ENCODE peak calls at places on chromosomes 7 and 10, in eight cellular contexts. One of them, this sample, is unnamed.

GRCh38 chr7:76333388-76334101 is 25.2 kb downstream of the YWHAG start:
- DNase-seq in osteoblast: peak; percentile 51
- DNase-seq in GM23248: no peak
- DNase-seq in caudate nucleus: no peak
- DNase-seq in GM12878: no peak
- DNase-seq in cardiac muscle cell: peak; percentile 84
- DNase-seq in HCT116: no peak
- DNase-seq in lung: no peak
- DNase-seq in this sample: no peak

GRCh38 chr7:139494835-139495568 is 11.5 kb upstream of the KLRG2 start:
- DNase-seq in osteoblast: peak; percentile 86
- DNase-seq in GM12878: peak; percentile 47
- DNase-seq in lung: no peak
- DNase-seq in cardiac muscle cell: no peak
- DNase-seq in HCT116: no peak
- DNase-seq in GM23248: no peak
- DNase-seq in caudate nucleus: no peak
- DNase-seq in this sample: no peak

GRCh38 chr7:82740246-82740848 is 296.8 kb upstream of the CACNA2D1 start:
- DNase-seq in GM23248: peak; percentile 81
- DNase-seq in HCT116: peak; percentile 50
- DNase-seq in caudate nucleus: no peak
- DNase-seq in lung: no peak
- DNase-seq in cardiac muscle cell: peak; percentile 79
- DNase-seq in osteoblast: no peak
- DNase-seq in GM12878: no peak
- DNase-seq in this sample: peak; percentile 35

GRCh38 chr7:1260236-1260635 is 27.6 kb downstream of the UNCX start:
- DNase-seq in lung: no peak
- DNase-seq in osteoblast: no peak
- DNase-seq in cardiac muscle cell: no peak
- DNase-seq in GM23248: no peak
- DNase-seq in HCT116: no peak
- DNase-seq in GM12878: no peak
- DNase-seq in caudate nucleus: no peak
- DNase-seq in this sample: no peak

GRCh38 chr7:92854501-92855238 is 18.3 kb upstream of the CDK6 start:
- DNase-seq in GM12878: no peak
- DNase-seq in HCT116: no peak
- DNase-seq in GM23248: no peak
- DNase-seq in osteoblast: no peak
- DNase-seq in cardiac muscle cell: no peak
- DNase-seq in caudate nucleus: no peak
- DNase-seq in lung: no peak
- DNase-seq in this sample: no peak

GRCh38 chr7:30896041-30896440 is 15.6 kb upstream of the AQP1 start:
- DNase-seq in osteoblast: no peak
- DNase-seq in cardiac muscle cell: no peak
- DNase-seq in HCT116: no peak
- DNase-seq in caudate nucleus: no peak
- DNase-seq in GM12878: no peak
- DNase-seq in GM23248: no peak
- DNase-seq in lung: peak; percentile 71
- DNase-seq in this sample: no peak

GRCh38 chr7:24741691-24742639 is 15.3 kb downstream of the GSDME start:
- DNase-seq in cardiac muscle cell: no peak
- DNase-seq in lung: no peak
- DNase-seq in GM12878: no peak
- DNase-seq in GM23248: peak; percentile 99
- DNase-seq in osteoblast: peak; percentile 92
- DNase-seq in HCT116: no peak
- DNase-seq in caudate nucleus: no peak
- DNase-seq in this sample: no peak

GRCh38 chr7:120171406-120171805 is 101.6 kb upstream of the KCND2 start:
- DNase-seq in cardiac muscle cell: no peak
- DNase-seq in GM23248: no peak
- DNase-seq in HCT116: peak; percentile 6
- DNase-seq in lung: no peak
- DNase-seq in GM12878: no peak
- DNase-seq in caudate nucleus: no peak
- DNase-seq in osteoblast: no peak
- DNase-seq in this sample: no peak

GRCh38 chr7:25857376-25858067 is 294.5 kb upstream of the NFE2L3 start:
- DNase-seq in GM12878: no peak
- DNase-seq in cardiac muscle cell: peak; percentile 60
- DNase-seq in caudate nucleus: no peak
- DNase-seq in GM23248: peak; percentile 83
- DNase-seq in osteoblast: peak; percentile 77
- DNase-seq in lung: no peak
- DNase-seq in HCT116: no peak
- DNase-seq in this sample: no peak

GRCh38 chr10:17563452-17563851 is 53.7 kb downstream of the HACD1 start:
- DNase-seq in lung: no peak
- DNase-seq in cardiac muscle cell: no peak
- DNase-seq in caudate nucleus: no peak
- DNase-seq in HCT116: no peak
- DNase-seq in GM12878: no peak
- DNase-seq in GM23248: no peak
- DNase-seq in osteoblast: no peak
- DNase-seq in this sample: no peak

GRCh38 chr10:84179059-84179710 is 5.6 kb downstream of the GPR15LG start:
- DNase-seq in cardiac muscle cell: no peak
- DNase-seq in osteoblast: peak; percentile 81
- DNase-seq in caudate nucleus: no peak
- DNase-seq in GM12878: no peak
- DNase-seq in HCT116: no peak
- DNase-seq in GM23248: peak; percentile 92
- DNase-seq in lung: no peak
- DNase-seq in this sample: no peak

GRCh38 chr10:31358688-31359330 is 39.8 kb downstream of the ZEB1 start:
- DNase-seq in cardiac muscle cell: no peak
- DNase-seq in GM12878: no peak
- DNase-seq in lung: no peak
- DNase-seq in caudate nucleus: no peak
- DNase-seq in osteoblast: no peak
- DNase-seq in GM23248: peak; percentile 73
- DNase-seq in HCT116: no peak
- DNase-seq in this sample: no peak

GRCh38 chr10:99695761-99696160 is 36.2 kb downstream of the COX15 start:
- DNase-seq in osteoblast: no peak
- DNase-seq in cardiac muscle cell: no peak
- DNase-seq in lung: no peak
- DNase-seq in caudate nucleus: no peak
- DNase-seq in GM23248: peak; percentile 68
- DNase-seq in GM12878: no peak
- DNase-seq in HCT116: no peak
- DNase-seq in this sample: no peak

GRCh38 chr7:106736508-106737201 is 75.7 kb upstream of the CCDC71L start:
- DNase-seq in GM23248: peak; percentile 85
- DNase-seq in osteoblast: peak; percentile 57
- DNase-seq in caudate nucleus: no peak
- DNase-seq in cardiac muscle cell: peak; percentile 23
- DNase-seq in GM12878: peak; percentile 48
- DNase-seq in HCT116: peak; percentile 73
- DNase-seq in lung: peak; percentile 41
- DNase-seq in this sample: peak; percentile 27

GRCh38 chr10:100747826-100748231 is 2.4 kb downstream of the PAX2 start:
- DNase-seq in HCT116: no peak
- DNase-seq in osteoblast: peak; percentile 79
- DNase-seq in lung: no peak
- DNase-seq in GM23248: no peak
- DNase-seq in GM12878: no peak
- DNase-seq in cardiac muscle cell: no peak
- DNase-seq in caudate nucleus: no peak
- DNase-seq in this sample: no peak

GRCh38 chr7:74012842-74013249 is 15.1 kb upstream of the ELN start:
- DNase-seq in GM23248: no peak
- DNase-seq in lung: no peak
- DNase-seq in cardiac muscle cell: peak; percentile 64
- DNase-seq in caudate nucleus: no peak
- DNase-seq in osteoblast: peak; percentile 98
- DNase-seq in GM12878: peak; percentile 26
- DNase-seq in HCT116: no peak
- DNase-seq in this sample: no peak

GRCh38 chr7:74453321-74454011 is at the start of gene GTF2IRD1:
- DNase-seq in osteoblast: peak; percentile 99
- DNase-seq in caudate nucleus: peak; percentile 28
- DNase-seq in lung: peak; percentile 67
- DNase-seq in HCT116: no peak
- DNase-seq in cardiac muscle cell: peak; percentile 74
- DNase-seq in GM12878: no peak
- DNase-seq in GM23248: peak; percentile 76
- DNase-seq in this sample: peak; percentile 78

GRCh38 chr10:44976352-44977198 is 2.0 kb downstream of the DEPP1 start:
- DNase-seq in HCT116: no peak
- DNase-seq in GM12878: no peak
- DNase-seq in cardiac muscle cell: no peak
- DNase-seq in caudate nucleus: no peak
- DNase-seq in lung: no peak
- DNase-seq in GM23248: no peak
- DNase-seq in osteoblast: no peak
- DNase-seq in this sample: no peak

GRCh38 chr10:71434760-71435394 is 38.2 kb downstream of the CDH23 start:
- DNase-seq in HCT116: no peak
- DNase-seq in GM12878: no peak
- DNase-seq in cardiac muscle cell: no peak
- DNase-seq in lung: no peak
- DNase-seq in GM23248: no peak
- DNase-seq in osteoblast: peak; percentile 67
- DNase-seq in caudate nucleus: no peak
- DNase-seq in this sample: no peak

DNA sequence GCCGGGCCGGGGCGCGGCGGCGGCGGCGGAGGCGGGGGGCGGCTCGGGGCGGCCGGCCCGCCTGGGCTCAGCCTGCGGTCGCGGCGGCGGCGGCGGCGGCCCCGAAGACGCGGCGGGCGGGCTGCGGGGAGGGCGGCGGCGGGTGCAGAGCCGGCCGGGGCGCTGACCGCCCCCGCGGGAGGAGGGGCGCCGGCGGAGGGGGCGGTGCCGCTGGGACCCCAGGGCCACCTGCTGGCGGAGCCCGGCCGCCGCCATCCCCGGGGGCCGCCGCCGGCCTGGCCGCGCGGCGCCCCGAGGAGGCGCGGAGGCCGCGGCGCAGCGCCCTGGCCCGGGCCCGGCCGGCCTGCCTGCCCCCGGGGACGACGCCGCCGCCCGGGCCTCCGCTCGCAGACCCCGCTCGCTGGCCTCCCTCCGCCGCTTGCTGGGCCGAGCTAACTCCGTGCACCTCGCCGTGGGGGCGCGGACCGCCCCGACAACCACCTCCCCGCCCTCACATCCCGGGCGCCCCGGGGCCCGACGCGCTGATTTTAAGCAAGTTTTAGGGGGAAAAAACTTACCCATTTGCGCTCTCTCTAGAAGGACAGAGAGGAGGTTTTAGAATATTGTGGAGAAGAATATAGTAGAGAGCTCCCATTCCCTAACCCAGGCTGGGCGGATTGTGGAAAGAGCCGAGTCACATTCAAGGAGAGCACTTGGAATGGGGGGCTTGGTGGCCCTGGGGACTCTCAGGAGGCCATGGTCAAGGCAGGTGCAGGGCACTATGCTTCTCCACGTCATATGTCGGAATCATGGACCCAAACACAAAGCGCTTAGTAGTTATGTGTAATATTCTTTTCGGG is at the start of gene BEND7:
- DNase-seq in caudate nucleus: no peak
- DNase-seq in cardiac muscle cell: peak; percentile 79
- DNase-seq in osteoblast: peak; percentile 96
- DNase-seq in lung: no peak
- DNase-seq in HCT116: no peak
- DNase-seq in GM12878: no peak
- DNase-seq in GM23248: peak; percentile 52
- DNase-seq in this sample: no peak
- H3K27ac ChIP-seq in caudate nucleus: no peak within 1 kb of the TSS
- H3K27ac ChIP-seq in cardiac muscle cell: no peak within 1 kb of the TSS
- H3K27ac ChIP-seq in osteoblast: no peak within 1 kb of the TSS
- H3K27ac ChIP-seq in lung: peak within 1 kb of the TSS; percentile 67
- H3K27ac ChIP-seq in HCT116: peak within 1 kb of the TSS; percentile 56
- H3K27ac ChIP-seq in GM12878: no peak within 1 kb of the TSS
- H3K27ac ChIP-seq in GM23248: peak within 1 kb of the TSS; percentile 21
- H3K27ac ChIP-seq in this sample: no peak within 1 kb of the TSS

GRCh38 chr10:91435241-91435640 is 25.1 kb downstream of the HECTD2 start:
- DNase-seq in caudate nucleus: no peak
- DNase-seq in HCT116: no peak
- DNase-seq in osteoblast: no peak
- DNase-seq in lung: no peak
- DNase-seq in cardiac muscle cell: no peak
- DNase-seq in GM12878: no peak
- DNase-seq in GM23248: no peak
- DNase-seq in this sample: no peak
- H3K27ac ChIP-seq in caudate nucleus: no peak overlapping the region
- H3K27ac ChIP-seq in HCT116: no peak overlapping the region
- H3K27ac ChIP-seq in osteoblast: no peak overlapping the region
- H3K27ac ChIP-seq in lung: no peak overlapping the region
- H3K27ac ChIP-seq in cardiac muscle cell: no peak overlapping the region
- H3K27ac ChIP-seq in GM12878: no peak overlapping the region
- H3K27ac ChIP-seq in GM23248: no peak overlapping the region
- H3K27ac ChIP-seq in this sample: no peak overlapping the region

DNA sequence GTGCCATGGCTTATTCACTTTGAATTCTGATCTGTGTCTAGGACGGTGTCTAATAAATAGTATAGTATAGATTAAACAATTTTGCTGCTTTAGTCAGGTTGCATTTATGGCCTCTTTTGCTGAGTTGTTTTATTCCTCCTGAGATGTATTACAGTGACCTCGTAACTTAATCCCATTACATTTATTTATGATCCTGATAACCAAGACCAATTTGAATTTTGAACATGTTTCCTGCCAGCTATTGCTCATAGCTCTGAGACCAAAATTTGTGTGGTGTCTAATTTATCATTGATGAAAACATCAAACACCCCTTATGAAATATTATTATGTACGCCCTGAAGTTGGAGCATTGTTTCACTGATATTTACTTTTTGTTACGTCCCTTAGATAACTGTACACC is 381.9 kb upstream of the SEMA3C start:
- DNase-seq in caudate nucleus: no peak
- DNase-seq in GM12878: no peak
- DNase-seq in HCT116: no peak
- DNase-seq in GM23248: no peak
- DNase-seq in osteoblast: no peak
- DNase-seq in lung: no peak
- DNase-seq in cardiac muscle cell: no peak
- DNase-seq in this sample: no peak
- H3K27ac ChIP-seq in caudate nucleus: no peak overlapping the region
- H3K27ac ChIP-seq in GM12878: no peak overlapping the region
- H3K27ac ChIP-seq in HCT116: no peak overlapping the region
- H3K27ac ChIP-seq in GM23248: no peak overlapping the region
- H3K27ac ChIP-seq in osteoblast: no peak overlapping the region
- H3K27ac ChIP-seq in lung: no peak overlapping the region
- H3K27ac ChIP-seq in cardiac muscle cell: no peak overlapping the region
- H3K27ac ChIP-seq in this sample: no peak overlapping the region

DNA sequence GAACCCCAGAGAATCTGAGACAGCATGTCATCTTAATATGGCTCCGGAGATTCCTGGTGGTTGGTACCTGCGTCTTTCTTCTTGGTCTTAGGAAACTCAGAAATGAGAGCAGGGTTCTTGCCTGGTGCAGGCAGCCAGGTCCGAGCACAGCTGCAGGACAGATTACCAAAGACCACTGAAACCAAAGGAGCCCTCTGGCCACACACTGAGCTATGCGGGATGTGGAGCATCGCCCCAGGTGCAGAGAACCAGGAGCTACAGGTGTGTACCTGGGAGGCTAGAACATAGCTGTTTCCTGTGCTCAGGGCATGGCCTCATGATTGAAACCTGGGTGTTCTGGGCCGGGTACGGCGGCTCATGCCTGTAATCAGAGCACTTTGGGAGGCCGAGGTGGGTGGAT is 635.4 kb downstream of the CALN1 start:
- DNase-seq in GM12878: no peak
- DNase-seq in cardiac muscle cell: no peak
- DNase-seq in HCT116: no peak
- DNase-seq in osteoblast: no peak
- DNase-seq in lung: no peak
- DNase-seq in caudate nucleus: no peak
- DNase-seq in GM23248: no peak
- DNase-seq in this sample: no peak
- H3K27ac ChIP-seq in GM12878: no peak overlapping the region
- H3K27ac ChIP-seq in cardiac muscle cell: no peak overlapping the region
- H3K27ac ChIP-seq in HCT116: no peak overlapping the region
- H3K27ac ChIP-seq in osteoblast: no peak overlapping the region
- H3K27ac ChIP-seq in lung: no peak overlapping the region
- H3K27ac ChIP-seq in caudate nucleus: no peak overlapping the region
- H3K27ac ChIP-seq in GM23248: no peak overlapping the region
- H3K27ac ChIP-seq in this sample: no peak overlapping the region